ENCODE peak calls at places on chromosomes 3 and 15, in ten cellular contexts. One of them, this sample, is unnamed.

GRCh38 chr3:66490984-66491383 is 9.8 kb downstream of the LRIG1 start:
- DNase-seq in AML-193: no peak
- DNase-seq in type B pancreatic cell: no peak
- DNase-seq in amygdala: no peak
- DNase-seq in activated naive CD4-positive, alpha-beta T cell treated with Interleukin-2 at 50 U/mL for 16 hours: no peak
- DNase-seq in CD8-positive, alpha-beta memory T cell: no peak
- DNase-seq in uterus: no peak
- DNase-seq in COR-L47: peak
- DNase-seq in B cell: no peak
- DNase-seq in bronchial epithelial cell: no peak
- DNase-seq in this sample: no peak

GRCh38 chr3:102078864-102079808 is 229.8 kb downstream of the NFKBIZ start:
- DNase-seq in AML-193: peak
- DNase-seq in type B pancreatic cell: no peak
- DNase-seq in amygdala: no peak
- DNase-seq in activated naive CD4-positive, alpha-beta T cell treated with Interleukin-2 at 50 U/mL for 16 hours: no peak
- DNase-seq in CD8-positive, alpha-beta memory T cell: no peak
- DNase-seq in uterus: no peak
- DNase-seq in COR-L47: no peak
- DNase-seq in B cell: peak
- DNase-seq in bronchial epithelial cell: no peak
- DNase-seq in this sample: no peak

GRCh38 chr3:64848822-64849221 is 161.0 kb upstream of the ADAMTS9 start:
- DNase-seq in AML-193: no peak
- DNase-seq in type B pancreatic cell: no peak
- DNase-seq in amygdala: no peak
- DNase-seq in activated naive CD4-positive, alpha-beta T cell treated with Interleukin-2 at 50 U/mL for 16 hours: no peak
- DNase-seq in CD8-positive, alpha-beta memory T cell: no peak
- DNase-seq in uterus: no peak
- DNase-seq in COR-L47: no peak
- DNase-seq in B cell: no peak
- DNase-seq in bronchial epithelial cell: no peak
- DNase-seq in this sample: no peak

GRCh38 chr3:133851266-133851906 is 44.3 kb downstream of the RAB6B start:
- DNase-seq in AML-193: no peak
- DNase-seq in type B pancreatic cell: no peak
- DNase-seq in amygdala: no peak
- DNase-seq in activated naive CD4-positive, alpha-beta T cell treated with Interleukin-2 at 50 U/mL for 16 hours: no peak
- DNase-seq in CD8-positive, alpha-beta memory T cell: no peak
- DNase-seq in uterus: no peak
- DNase-seq in COR-L47: no peak
- DNase-seq in B cell: no peak
- DNase-seq in bronchial epithelial cell: no peak
- DNase-seq in this sample: no peak

GRCh38 chr15:71203573-71204444 is 88.5 kb downstream of the THSD4 start:
- DNase-seq in AML-193: no peak
- DNase-seq in type B pancreatic cell: no peak
- DNase-seq in amygdala: no peak
- DNase-seq in activated naive CD4-positive, alpha-beta T cell treated with Interleukin-2 at 50 U/mL for 16 hours: no peak
- DNase-seq in CD8-positive, alpha-beta memory T cell: no peak
- DNase-seq in uterus: no peak
- DNase-seq in COR-L47: peak
- DNase-seq in B cell: no peak
- DNase-seq in bronchial epithelial cell: no peak
- DNase-seq in this sample: no peak

GRCh38 chr3:55189359-55189801 is 261.5 kb upstream of the LRTM1 start:
- DNase-seq in AML-193: no peak
- DNase-seq in type B pancreatic cell: no peak
- DNase-seq in amygdala: no peak
- DNase-seq in activated naive CD4-positive, alpha-beta T cell treated with Interleukin-2 at 50 U/mL for 16 hours: no peak
- DNase-seq in CD8-positive, alpha-beta memory T cell: no peak
- DNase-seq in uterus: no peak
- DNase-seq in COR-L47: no peak
- DNase-seq in B cell: no peak
- DNase-seq in bronchial epithelial cell: no peak
- DNase-seq in this sample: no peak

GRCh38 chr15:65008989-65009388 is 19.3 kb upstream of the SPG21 start:
- DNase-seq in AML-193: peak
- DNase-seq in type B pancreatic cell: no peak
- DNase-seq in amygdala: no peak
- DNase-seq in activated naive CD4-positive, alpha-beta T cell treated with Interleukin-2 at 50 U/mL for 16 hours: no peak
- DNase-seq in CD8-positive, alpha-beta memory T cell: no peak
- DNase-seq in uterus: no peak
- DNase-seq in COR-L47: no peak
- DNase-seq in B cell: peak
- DNase-seq in bronchial epithelial cell: no peak
- DNase-seq in this sample: no peak

GRCh38 chr15:59492389-59493377 is 54.7 kb downstream of the FAM81A start:
- DNase-seq in AML-193: peak
- DNase-seq in type B pancreatic cell: peak
- DNase-seq in amygdala: peak
- DNase-seq in activated naive CD4-positive, alpha-beta T cell treated with Interleukin-2 at 50 U/mL for 16 hours: peak
- DNase-seq in CD8-positive, alpha-beta memory T cell: peak
- DNase-seq in uterus: peak
- DNase-seq in COR-L47: peak
- DNase-seq in B cell: peak
- DNase-seq in bronchial epithelial cell: peak
- DNase-seq in this sample: peak